ENCODE peak calls at places on chromosomes 11 and 22, in nine cellular contexts. X, M, H, Z, P, O, U, I and J are unnamed samples.
A peak's percentile ranks its signal among the peaks of the same experiment; 100 is the strongest.

GRCh38 chr22:39439170-39439569 is 17.6 kb upstream of the MGAT3 start:
- DNase-seq in X (no peak), M (no peak), H (no peak), Z (no peak), P (no peak), O (no peak), U (peak; percentile 61), I (no peak), J (no peak)

GRCh38 chr11:130612291-130612802 is 163.9 kb downstream of the ADAMTS15 start:
- DNase-seq in X (no peak), M (no peak), H (no peak), Z (no peak), P (no peak), O (no peak), U (peak; percentile 83), I (no peak), J (no peak)

GRCh38 chr22:17350292-17350691 is 19.0 kb upstream of the CECR2 start:
- DNase-seq in X (no peak), M (no peak), H (no peak), Z (no peak), P (no peak), O (no peak), U (peak; percentile 35), I (no peak), J (no peak)

GRCh38 chr22:26188341-26188740 is 19.1 kb downstream of the SEZ6L start:
- DNase-seq in X (no peak), M (no peak), H (no peak), Z (no peak), P (no peak), O (no peak), U (no peak), I (no peak), J (no peak)

GRCh38 chr22:22702159-22702873 is 57.9 kb downstream of the GGTLC2 start:
- DNase-seq in X (no peak), M (peak; percentile 79), H (no peak), Z (no peak), P (no peak), O (peak; percentile 44), U (no peak), I (no peak), J (no peak)

GRCh38 chr11:95520765-95521542 is 268.6 kb downstream of the FAM76B start:
- DNase-seq in X (no peak), M (no peak), H (no peak), Z (no peak), P (no peak), O (no peak), U (peak; percentile 65), I (no peak), J (no peak)

GRCh38 chr22:43743131-43743530 is 69.0 kb downstream of the EFCAB6 start:
- DNase-seq in X (no peak), M (peak; percentile 86), H (no peak), Z (no peak), P (no peak), O (no peak), U (no peak), I (no peak), J (no peak)

GRCh38 chr22:23067023-23067650 is 3.2 kb upstream of the GNAZ start:
- DNase-seq in X (peak; percentile 6), M (peak; percentile 35), H (peak; percentile 32), Z (peak; percentile 24), P (no peak), O (peak; percentile 3), U (no peak), I (no peak), J (no peak)

GRCh38 chr22:20150381-20151275 is at the start of gene CCDC188:
- DNase-seq in X (no peak), M (no peak), H (no peak), Z (no peak), P (no peak), O (no peak), U (no peak), I (no peak), J (no peak)

GRCh38 chr11:63998558-63999348 is 12.5 kb downstream of the OTUB1 start:
- DNase-seq in X (no peak), M (peak; percentile 89), H (peak; percentile 50), Z (no peak), P (no peak), O (no peak), U (no peak), I (no peak), J (no peak)

GRCh38 chr11:84901986-84902385 is 725.2 kb downstream of the DLG2 start:
- DNase-seq in X (no peak), M (no peak), H (no peak), Z (no peak), P (no peak), O (no peak), U (peak; percentile 88), I (no peak), J (no peak)

GRCh38 chr22:35312198-35313059 is 12.7 kb downstream of the TOM1 start:
- DNase-seq in X (peak; percentile 34), M (no peak), H (no peak), Z (peak; percentile 81), P (no peak), O (peak; percentile 67), U (peak; percentile 81), I (no peak), J (no peak)

GRCh38 chr22:35631597-35631996 is 14.5 kb upstream of the MB start:
- DNase-seq in X (no peak), M (peak; percentile 93), H (peak; percentile 64), Z (peak; percentile 47), P (no peak), O (peak; percentile 73), U (no peak), I (no peak), J (no peak)

GRCh38 chr22:33544707-33545106 is 375.6 kb downstream of the LARGE1 start:
- DNase-seq in X (no peak), M (no peak), H (no peak), Z (no peak), P (no peak), O (no peak), U (peak; percentile 50), I (no peak), J (no peak)

GRCh38 chr11:44793350-44794090 is 66.8 kb downstream of the TSPAN18 start:
- DNase-seq in X (no peak), M (no peak), H (no peak), Z (no peak), P (no peak), O (no peak), U (peak; percentile 27), I (no peak), J (no peak)

GRCh38 chr22:49726701-49727101 is 101.0 kb downstream of the BRD1 start:
- DNase-seq in X (no peak), M (no peak), H (no peak), Z (no peak), P (no peak), O (no peak), U (no peak), I (no peak), J (no peak)
- H3K9me3 ChIP-seq in X (no peaks in the 10 kb centered on the region), M (no peaks in the 10 kb centered on the region), H (no peaks in the 10 kb centered on the region), Z (no peaks in the 10 kb centered on the region), P (no peaks in the 10 kb centered on the region), O (no peaks in the 10 kb centered on the region), U (no peaks in the 10 kb centered on the region), I (no peaks in the 10 kb centered on the region), J (no peaks in the 10 kb centered on the region)

GRCh38 chr22:37511368-37512104 is 7.7 kb downstream of the CARD10 start:
- DNase-seq in X (no peak), M (no peak), H (no peak), Z (no peak), P (no peak), O (no peak), U (peak; percentile 45), I (no peak), J (no peak)
- H3K4me1 ChIP-seq in X (peaks cover 6% of the 10 kb centered on the region), M (peaks cover 3% of the 10 kb centered on the region), H (peaks cover 34% of the 10 kb centered on the region), Z (peaks cover 37% of the 10 kb centered on the region), P (no peaks in the 10 kb centered on the region), O (peaks cover 45% of the 10 kb centered on the region), U (peaks cover 18% of the 10 kb centered on the region), I (no peaks in the 10 kb centered on the region), J (no peaks in the 10 kb centered on the region)

DNA sequence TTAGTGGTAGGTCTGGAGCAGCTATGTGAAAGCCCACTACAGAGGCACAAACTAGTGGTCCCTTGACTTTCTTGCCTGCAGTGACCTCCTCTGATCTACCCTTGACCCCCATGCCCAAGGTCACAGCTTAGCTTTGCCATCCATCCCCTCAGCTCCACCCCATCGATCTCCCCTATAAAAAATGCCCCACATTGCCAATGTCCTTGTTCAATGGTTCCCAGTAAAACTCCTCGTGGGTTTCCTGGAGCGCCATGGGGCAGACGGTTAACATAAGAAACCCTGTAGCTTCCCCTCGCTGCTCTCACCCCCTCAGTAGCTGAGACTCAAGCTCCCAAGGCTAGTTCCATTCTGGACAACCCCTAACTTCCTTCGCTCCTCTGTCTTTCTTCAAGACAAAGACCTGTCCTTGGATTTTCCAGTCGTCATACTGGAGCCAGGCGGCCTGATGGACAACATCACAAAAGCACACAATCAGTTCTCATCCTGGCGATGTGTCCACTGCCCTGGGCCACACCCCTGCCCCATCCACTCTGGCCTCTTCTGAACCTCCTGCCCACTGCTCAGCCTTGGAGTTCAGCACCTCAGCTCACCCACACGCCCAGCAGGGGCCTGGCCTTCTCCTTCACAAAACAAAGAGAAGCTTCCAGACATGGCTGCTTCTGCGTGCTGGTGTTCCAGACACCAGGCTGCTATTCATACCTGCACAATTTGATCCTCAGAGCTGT is 1429.3 kb downstream of the BRD1 start:
- DNase-seq in X (no peak), M (no peak), H (no peak), Z (no peak), P (no peak), O (no peak), U (no peak), I (no peak), J (no peak)
- H3K9me3 ChIP-seq in X (no peaks in the 10 kb centered on the region), M (no peaks in the 10 kb centered on the region), H (no peaks in the 10 kb centered on the region), Z (no peaks in the 10 kb centered on the region), P (no peaks in the 10 kb centered on the region), O (no peaks in the 10 kb centered on the region), U (no peaks in the 10 kb centered on the region), I (no peaks in the 10 kb centered on the region), J (no peaks in the 10 kb centered on the region)

GRCh38 chr11:119696378-119697157 is 32.4 kb downstream of the NECTIN1 start:
- DNase-seq in X (no peak), M (peak; percentile 73), H (no peak), Z (peak; percentile 64), P (no peak), O (peak; percentile 44), U (no peak), I (no peak), J (no peak)

GRCh38 chr11:119693253-119693815 is 35.7 kb downstream of the NECTIN1 start:
- DNase-seq in X (no peak), M (no peak), H (no peak), Z (no peak), P (no peak), O (no peak), U (no peak), I (no peak), J (no peak)

GRCh38 chr11:119692547-119692834 is 36.5 kb downstream of the NECTIN1 start:
- DNase-seq in X (no peak), M (no peak), H (no peak), Z (no peak), P (no peak), O (no peak), U (no peak), I (no peak), J (no peak)

GRCh38 chr11:119691701-119692546 is 37.1 kb downstream of the NECTIN1 start:
- DNase-seq in X (no peak), M (no peak), H (no peak), Z (no peak), P (no peak), O (no peak), U (no peak), I (no peak), J (no peak)

DNA sequence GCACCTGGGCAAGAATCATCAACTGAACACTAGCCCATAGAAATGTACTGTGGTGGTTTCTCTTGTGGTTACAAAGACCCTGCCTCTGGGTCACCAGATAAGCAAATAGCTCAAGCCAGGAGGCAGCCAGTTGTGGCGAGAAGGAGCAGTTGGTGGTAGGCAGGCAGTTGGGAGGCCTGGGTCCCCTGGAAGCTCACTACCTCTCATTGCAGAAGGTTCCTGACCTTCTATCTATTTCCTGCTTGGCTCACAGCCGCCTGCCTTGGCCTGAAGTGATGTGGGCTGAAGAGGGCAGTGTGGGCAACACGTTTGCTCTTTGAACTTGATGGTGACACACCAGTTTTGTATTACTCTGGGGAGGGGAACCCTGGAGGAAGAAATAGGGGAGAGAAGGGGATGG is 34.7 kb downstream of the NECTIN1 start:
- DNase-seq in X (peak; percentile 68), M (no peak), H (no peak), Z (no peak), P (no peak), O (peak; percentile 61), U (peak; percentile 43), I (no peak), J (no peak)
- H3K4me1 ChIP-seq in X (peaks cover 6% of the 10 kb centered on the region), M (peaks cover 14% of the 10 kb centered on the region), H (peaks cover 13% of the 10 kb centered on the region), Z (peaks cover 13% of the 10 kb centered on the region), P (peaks cover 13% of the 10 kb centered on the region), O (peaks cover 40% of the 10 kb centered on the region), U (no peaks in the 10 kb centered on the region), I (no peaks in the 10 kb centered on the region), J (peaks cover 10% of the 10 kb centered on the region)